ENCODE peak calls at places on chromosomes 2 and 18, in six cellular contexts. D is right atrium auricular region, Z is endodermal cell, L is astrocyte of the spinal cord, V is PC-3, M is cardiac fibroblast. R is an unnamed sample.
A peak's percentile ranks its signal among the peaks of the same experiment; 100 is the strongest.

GRCh38 chr2:15169326-15170038 is 391.7 kb downstream of the NBAS start:
- DNase-seq in D (no peak), Z (no peak), L (peak; percentile 91), V (peak; percentile 87), M (peak; percentile 92), R (no peak)

GRCh38 chr18:63249781-63250180 is 69.8 kb downstream of the BCL2 start:
- DNase-seq in D (no peak), Z (no peak), L (peak; percentile 44), V (no peak), M (no peak), R (no peak)

GRCh38 chr18:79578396-79579260 is 101.0 kb upstream of the CTDP1 start:
- DNase-seq in D (no peak), Z (peak; percentile 30), L (no peak), V (no peak), M (no peak), R (no peak)

GRCh38 chr18:78934003-78934402 is 45.6 kb upstream of the SALL3 start:
- DNase-seq in D (no peak), Z (no peak), L (no peak), V (no peak), M (no peak), R (no peak)

GRCh38 chr2:204673877-204674276 is 128.6 kb downstream of the PARD3B start:
- DNase-seq in D (no peak), Z (no peak), L (no peak), V (peak; percentile 70), M (no peak), R (no peak)

GRCh38 chr2:219010162-219010756 is 17.0 kb upstream of the CRYBA2 start:
- DNase-seq in D (no peak), Z (peak; percentile 82), L (no peak), V (peak; percentile 65), M (no peak), R (no peak)

GRCh38 chr18:25830787-25831186 is 259.6 kb downstream of the SS18 start:
- DNase-seq in D (peak; percentile 78), Z (no peak), L (peak; percentile 78), V (no peak), M (peak; percentile 77), R (no peak)

GRCh38 chr2:159098815-159099455 is 130.5 kb downstream of the TANC1 start:
- DNase-seq in D (no peak), Z (no peak), L (no peak), V (peak; percentile 91), M (peak; percentile 89), R (no peak)

GRCh38 chr2:237997521-237997920 is 30.7 kb downstream of the UBE2F start:
- DNase-seq in D (no peak), Z (no peak), L (no peak), V (no peak), M (no peak), R (no peak)

GRCh38 chr2:138207531-138207930 is 243.3 kb downstream of the HNMT start:
- DNase-seq in D (no peak), Z (no peak), L (no peak), V (no peak), M (no peak), R (no peak)

GRCh38 chr2:65057391-65058052 is 1.3 kb downstream of the CEP68 start:
- DNase-seq in D (no peak), Z (no peak), L (peak; percentile 50), V (peak; percentile 83), M (peak; percentile 50), R (no peak)

GRCh38 chr2:79219383-79219988 is 59.9 kb upstream of the REG3A start:
- DNase-seq in D (no peak), Z (peak; percentile 81), L (peak; percentile 29), V (peak; percentile 62), M (peak; percentile 43), R (no peak)

GRCh38 chr2:117832905-117833613 is 18.6 kb downstream of the DDX18 start:
- DNase-seq in D (no peak), Z (peak; percentile 84), L (peak; percentile 38), V (peak; percentile 24), M (peak; percentile 38), R (no peak)

GRCh38 chr2:52710810-52711618 is 1056.6 kb upstream of the CHAC2 start:
- DNase-seq in D (no peak), Z (no peak), L (no peak), V (no peak), M (no peak), R (no peak)

GRCh38 chr2:16068233-16068940 is 128.0 kb downstream of the MYCN start:
- DNase-seq in D (no peak), Z (peak; percentile 68), L (no peak), V (no peak), M (no peak), R (no peak)

GRCh38 chr2:43157506-43158232 is 68.7 kb downstream of the ZFP36L2 start:
- DNase-seq in D (no peak), Z (no peak), L (no peak), V (no peak), M (no peak), R (no peak)

GRCh38 chr2:42959148-42959992 is 167.0 kb upstream of the HAAO start:
- DNase-seq in D (peak; percentile 82), Z (peak; percentile 42), L (no peak), V (no peak), M (peak; percentile 98), R (no peak)

GRCh38 chr18:13019301-13019700 is 28.1 kb downstream of the CEP192 start:
- DNase-seq in D (no peak), Z (no peak), L (no peak), V (peak; percentile 83), M (no peak), R (no peak)

GRCh38 chr2:171522057-171522803 is at the start of gene CYBRD1:
- DNase-seq in D (peak; percentile 90), Z (peak; percentile 88), L (peak; percentile 83), V (no peak), M (peak; percentile 96), R (no peak)

GRCh38 chr2:128654404-128654803 is 335.7 kb upstream of the HS6ST1 start:
- DNase-seq in D (no peak), Z (no peak), L (no peak), V (no peak), M (no peak), R (no peak)

GRCh38 chr2:39175391-39175790 is 54.5 kb upstream of the SOS1 start:
- DNase-seq in D (no peak), Z (no peak), L (no peak), V (no peak), M (no peak), R (no peak)

GRCh38 chr2:215982465-215982875 is 30.9 kb downstream of the MREG start:
- DNase-seq in D (no peak), Z (no peak), L (peak; percentile 78), V (peak; percentile 100), M (no peak), R (no peak)

GRCh38 chr2:172249986-172250385 is 147.3 kb upstream of the DLX2 start:
- DNase-seq in D (no peak), Z (no peak), L (peak; percentile 83), V (peak; percentile 89), M (peak; percentile 50), R (no peak)

GRCh38 chr2:158969162-158969716 is 799 bp downstream of the TANC1 start:
- DNase-seq in D (no peak), Z (no peak), L (no peak), V (no peak), M (no peak), R (no peak)

GRCh38 chr2:230779607-230780006 is 67.0 kb downstream of the CAB39 start:
- DNase-seq in D (no peak), Z (no peak), L (no peak), V (no peak), M (no peak), R (no peak)

GRCh38 chr2:119086327-119086726 is 72.2 kb downstream of the C1QL2 start:
- DNase-seq in D (no peak), Z (no peak), L (no peak), V (no peak), M (no peak), R (no peak)

GRCh38 chr2:6772366-6772710 is 93.4 kb downstream of the CMPK2 start:
- DNase-seq in D (no peak), Z (peak; percentile 63), L (peak; percentile 5), V (peak; percentile 36), M (no peak), R (no peak)

GRCh38 chr2:74908763-74909444 is 49.5 kb upstream of the POLE4 start:
- DNase-seq in D (no peak), Z (peak; percentile 60), L (no peak), V (peak; percentile 32), M (no peak), R (no peak)

GRCh38 chr2:134582547-134582899 is 136.3 kb downstream of the TMEM163 start:
- DNase-seq in D (no peak), Z (no peak), L (no peak), V (no peak), M (no peak), R (no peak)

GRCh38 chr2:184004945-184005672 is 593.2 kb upstream of the ZNF804A start:
- DNase-seq in D (no peak), Z (no peak), L (no peak), V (no peak), M (no peak), R (no peak)

GRCh38 chr18:56662902-56663301 is 11.7 kb downstream of the WDR7 start:
- DNase-seq in D (no peak), Z (no peak), L (no peak), V (no peak), M (no peak), R (no peak)

GRCh38 chr2:238313289-238313990 is 6.9 kb upstream of the TRAF3IP1 start:
- DNase-seq in D (no peak), Z (no peak), L (no peak), V (no peak), M (no peak), R (no peak)

GRCh38 chr2:125313806-125314205 is 1288.7 kb downstream of the CNTNAP5 start:
- DNase-seq in D (no peak), Z (peak; percentile 72), L (no peak), V (no peak), M (no peak), R (no peak)
- TF ChIP-seq CTCF in D (no peak), Z (peak; percentile 50), L (no peak), V (no peak), M (no peak), R (no peak)

GRCh38 chr2:535222-535621 is 142.0 kb downstream of the TMEM18 start:
- DNase-seq in D (no peak), Z (no peak), L (no peak), V (peak; percentile 65), M (no peak), R (no peak)
- TF ChIP-seq CTCF in D (no peak), Z (peak; percentile 66), L (no peak), V (peak; percentile 71), M (no peak), R (no peak)

DNA sequence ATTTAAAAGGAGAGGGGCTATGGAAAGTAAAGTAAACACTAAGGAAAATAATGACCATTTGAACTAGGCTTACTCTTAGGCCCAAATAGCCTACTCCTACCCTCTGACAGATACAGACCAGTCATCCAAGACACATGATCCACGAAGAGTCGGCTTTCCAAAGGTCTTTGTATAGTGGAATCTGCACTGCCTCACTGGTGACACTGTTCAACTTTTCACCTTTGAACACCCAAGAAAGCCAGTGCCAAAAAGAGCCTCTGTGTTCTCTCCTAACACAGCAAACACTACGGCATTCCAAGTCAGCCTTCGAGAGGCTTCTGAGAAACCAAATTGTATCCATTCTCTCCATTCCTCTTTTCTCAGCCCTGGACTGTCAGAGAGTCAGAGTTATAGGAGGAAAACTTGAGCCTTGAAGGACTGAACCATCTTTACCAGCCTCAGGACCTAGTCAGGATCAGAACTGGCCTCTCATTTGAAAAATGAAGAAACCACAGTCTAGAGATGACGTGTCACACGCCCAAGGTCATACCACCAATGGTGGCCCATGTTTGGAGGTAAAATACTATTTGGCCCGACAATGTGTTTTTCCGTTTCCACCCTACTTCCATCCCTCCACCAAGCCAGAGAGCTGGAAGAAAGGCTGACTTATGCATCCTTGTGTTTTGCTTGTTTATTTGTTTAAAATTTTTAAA is 267.4 kb upstream of the ACVR2A start:
- DNase-seq in D (no peak), Z (no peak), L (no peak), V (no peak), M (no peak), R (no peak)
- TF ChIP-seq CTCF in D (no peak), Z (no peak), L (no peak), V (no peak), M (no peak), R (no peak)

GRCh38 chr18:9808530-9809241 is 77.1 kb upstream of the TXNDC2 start:
- DNase-seq in D (no peak), Z (peak; percentile 76), L (no peak), V (peak; percentile 72), M (peak; percentile 51), R (no peak)
- TF ChIP-seq CTCF in D (no peak), Z (no peak), L (no peak), V (no peak), M (no peak), R (no peak)